ENCODE peak calls at places on chromosomes 4 and X, in six cellular contexts. T, M, V, H, K and Y are unnamed samples.

GRCh38 chrX:72121381-72121780 is 10.3 kb downstream of the RTL5 start:
- DNase-seq in T (peak), M (peak), V (peak), H (peak), K (peak), Y (no peak)

GRCh38 chr4:55035892-55036291 is 89.5 kb downstream of the KDR start:
- DNase-seq in T (no peak), M (no peak), V (no peak), H (no peak), K (no peak), Y (no peak)

GRCh38 chr4:10102193-10102980 is 14.2 kb downstream of the WDR1 start:
- DNase-seq in T (no peak), M (no peak), V (no peak), H (no peak), K (no peak), Y (no peak)

GRCh38 chr4:48090621-48091020 is 43.4 kb downstream of the TXK start:
- DNase-seq in T (no peak), M (no peak), V (no peak), H (no peak), K (no peak), Y (no peak)

GRCh38 chr4:26377352-26378311 is 56.8 kb downstream of the RBPJ start:
- DNase-seq in T (no peak), M (no peak), V (no peak), H (no peak), K (peak), Y (no peak)

GRCh38 chrX:136497556-136498048 is at the start of gene HTATSF1:
- DNase-seq in T (no peak), M (peak), V (no peak), H (no peak), K (no peak), Y (no peak)

GRCh38 chr4:6972911-6973310 is 63.3 kb downstream of the TBC1D14 start:
- DNase-seq in T (no peak), M (no peak), V (no peak), H (no peak), K (no peak), Y (no peak)

GRCh38 chrX:132216806-132217202 is 2.4 kb downstream of the RAP2C start:
- DNase-seq in T (no peak), M (peak), V (no peak), H (no peak), K (peak), Y (no peak)

GRCh38 chrX:23386726-23387125 is 52.1 kb downstream of the PTCHD1 start:
- DNase-seq in T (no peak), M (no peak), V (no peak), H (no peak), K (no peak), Y (no peak)

GRCh38 chr4:84499065-84499982 is at the start of gene NKX6-1:
- DNase-seq in T (peak), M (peak), V (peak), H (no peak), K (no peak), Y (peak)

GRCh38 chr4:54556587-54556986 is 101.2 kb upstream of the KIT start:
- DNase-seq in T (no peak), M (no peak), V (no peak), H (no peak), K (no peak), Y (no peak)

GRCh38 chr4:148561467-148561866 is 119.3 kb upstream of the NR3C2 start:
- DNase-seq in T (no peak), M (no peak), V (no peak), H (no peak), K (no peak), Y (no peak)

GRCh38 chrX:17500145-17500579 is 125.2 kb downstream of the NHS start:
- DNase-seq in T (no peak), M (peak), V (peak), H (no peak), K (no peak), Y (no peak)

GRCh38 chrX:9866633-9867032 is 80.4 kb downstream of the SHROOM2 start:
- DNase-seq in T (no peak), M (peak), V (peak), H (no peak), K (no peak), Y (no peak)

GRCh38 chrX:134625315-134625718 is 33.0 kb downstream of the PLAC1 start:
- DNase-seq in T (no peak), M (peak), V (no peak), H (no peak), K (no peak), Y (no peak)

GRCh38 chr4:110354460-110354859 is 121.5 kb upstream of the ENPEP start:
- DNase-seq in T (no peak), M (no peak), V (no peak), H (no peak), K (no peak), Y (no peak)

GRCh38 chr4:121156822-121157769 is 7.0 kb downstream of the TNIP3 start:
- DNase-seq in T (peak), M (peak), V (peak), H (peak), K (peak), Y (no peak)

GRCh38 chr4:5758741-5759140 is 47.7 kb downstream of the EVC start:
- DNase-seq in T (no peak), M (peak), V (no peak), H (peak), K (no peak), Y (peak)

GRCh38 chrX:14056201-14056600 is 26.5 kb upstream of the GEMIN8 start:
- DNase-seq in T (no peak), M (no peak), V (no peak), H (no peak), K (no peak), Y (no peak)

GRCh38 chr4:41749650-41750049 is 1.1 kb upstream of the PHOX2B start:
- DNase-seq in T (no peak), M (no peak), V (no peak), H (no peak), K (no peak), Y (no peak)

GRCh38 chrX:154758696-154759095 is 4.0 kb upstream of the DKC1 start:
- DNase-seq in T (no peak), M (no peak), V (no peak), H (no peak), K (no peak), Y (no peak)

GRCh38 chrX:154762529-154763296 is at the start of gene DKC1:
- DNase-seq in T (peak), M (peak), V (peak), H (peak), K (peak), Y (peak)

GRCh38 chrX:154761977-154762528 is 611 bp upstream of the DKC1 start:
- DNase-seq in T (no peak), M (peak), V (peak), H (no peak), K (no peak), Y (no peak)
- TF ChIP-seq POLR2A in T (no peak), M (no peak), V (no peak), H (no peak), K (no peak), Y (no peak)

DNA sequence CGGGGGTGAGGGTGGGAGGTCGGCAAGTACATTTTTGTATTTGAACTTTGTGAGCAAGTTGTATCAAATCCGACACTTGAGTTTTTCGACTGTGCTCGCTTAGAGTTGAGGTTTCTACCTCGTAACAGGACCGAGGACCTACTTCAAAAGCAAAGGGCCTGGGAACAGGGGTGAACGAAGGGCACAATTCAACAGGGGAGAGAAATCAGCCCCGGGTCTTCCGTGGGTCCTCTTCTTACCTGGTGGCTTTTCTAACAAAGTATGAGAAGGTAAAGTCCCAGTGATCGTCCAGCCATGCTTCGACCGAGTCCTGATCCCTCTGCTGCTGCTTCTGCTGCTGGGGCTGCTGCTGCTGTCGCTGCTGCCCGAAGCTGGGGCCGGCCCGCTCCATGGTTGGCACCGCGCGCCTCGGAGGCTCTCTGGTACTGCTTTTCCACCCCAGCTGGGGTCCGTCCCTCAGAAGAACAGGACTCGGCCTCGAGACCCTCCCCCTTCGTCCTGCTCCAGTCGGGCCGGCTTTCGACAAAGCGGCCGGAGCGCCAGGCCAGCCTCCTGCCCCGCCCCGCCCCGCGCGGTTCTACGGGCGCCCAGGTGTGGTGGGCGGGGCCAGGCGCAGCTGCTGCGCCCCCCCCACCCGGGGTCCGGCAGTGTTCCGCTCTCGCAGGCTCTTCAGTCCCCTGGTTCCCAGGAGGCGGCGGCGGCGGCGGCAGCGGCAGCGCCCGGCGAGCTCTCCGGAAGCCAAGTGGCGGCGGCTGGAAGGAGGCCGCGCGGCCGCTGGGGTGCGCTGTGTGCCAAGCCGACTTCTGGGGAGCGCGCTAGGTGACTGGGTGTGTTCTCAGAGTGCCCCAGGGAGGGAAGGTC is at the start of gene PDE5A:
- DNase-seq in T (peak), M (peak), V (peak), H (peak), K (peak), Y (peak)
- TF ChIP-seq POLR2A in T (no peak), M (no peak), V (no peak), H (no peak), K (no peak), Y (no peak)

GRCh38 chr4:23873717-23874535 is 15.9 kb downstream of the PPARGC1A start:
- DNase-seq in T (peak), M (no peak), V (no peak), H (no peak), K (no peak), Y (no peak)
- TF ChIP-seq POLR2A in T (no peak), M (no peak), V (no peak), H (no peak), K (no peak), Y (no peak)

GRCh38 chr4:169249214-169249973 is 21.4 kb downstream of the SH3RF1 start:
- DNase-seq in T (no peak), M (peak), V (no peak), H (no peak), K (no peak), Y (no peak)
- TF ChIP-seq POLR2A in T (no peak), M (no peak), V (no peak), H (no peak), K (no peak), Y (no peak)

GRCh38 chr4:144410230-144410783 is 235.6 kb upstream of the HHIP start:
- DNase-seq in T (no peak), M (no peak), V (no peak), H (no peak), K (peak), Y (no peak)

GRCh38 chr4:144409525-144409924 is 236.4 kb upstream of the HHIP start:
- DNase-seq in T (no peak), M (no peak), V (no peak), H (no peak), K (no peak), Y (no peak)

GRCh38 chr4:144411700-144412099 is 234.3 kb upstream of the HHIP start:
- DNase-seq in T (no peak), M (no peak), V (no peak), H (no peak), K (no peak), Y (no peak)

GRCh38 chr4:144411119-144411518 is 234.8 kb upstream of the HHIP start:
- DNase-seq in T (no peak), M (no peak), V (no peak), H (no peak), K (no peak), Y (no peak)
- TF ChIP-seq POLR2A in T (no peak), M (no peak), V (no peak), H (no peak), K (no peak), Y (no peak)